ENCODE peak calls at places on chromosome 1, in five cellular contexts. N, Q, D, H and V are unnamed samples.

GRCh38 chr1:199931666-199932377 is 95.7 kb upstream of the NR5A2 start:
- DNase-seq in H (peak), Q (no peak), N (no peak), D (no peak), V (no peak)

GRCh38 chr1:56958526-56958925 is 7.3 kb downstream of the C8B start:
- DNase-seq in N (no peak), D (no peak), Q (peak), H (peak), V (no peak)

GRCh38 chr1:226708342-226708780 is 30.7 kb downstream of the ITPKB start:
- DNase-seq in Q (peak), N (no peak), D (no peak), H (peak), V (no peak)

GRCh38 chr1:6823822-6824221 is 38.6 kb downstream of the CAMTA1 start:
- DNase-seq in H (no peak), D (no peak), Q (no peak), N (no peak), V (no peak)

GRCh38 chr1:201850053-201850397 is 21.1 kb downstream of the IPO9 start:
- DNase-seq in H (peak), D (no peak), Q (peak), N (no peak), V (no peak)

GRCh38 chr1:241706967-241707366 is 54.9 kb downstream of the WDR64 start:
- DNase-seq in D (no peak), Q (no peak), H (peak), N (no peak), V (no peak)

GRCh38 chr1:20058531-20058930 is 11.5 kb upstream of the PLA2G5 start:
- DNase-seq in N (peak), H (peak), D (no peak), Q (peak), V (no peak)

GRCh38 chr1:71210746-71211145 is 129.9 kb upstream of the ZRANB2 start:
- DNase-seq in H (no peak), Q (no peak), D (no peak), N (no peak), V (no peak)

GRCh38 chr1:169108897-169109560 is 2.5 kb downstream of the ATP1B1 start:
- DNase-seq in D (no peak), N (no peak), Q (peak), H (peak), V (no peak)

GRCh38 chr1:218904401-218904800 is 269.3 kb upstream of the LYPLAL1 start:
- DNase-seq in N (no peak), D (no peak), H (no peak), Q (no peak), V (no peak)

GRCh38 chr1:192764675-192765074 is 44.2 kb upstream of the RGS2 start:
- DNase-seq in Q (no peak), N (no peak), D (no peak), H (no peak), V (no peak)

GRCh38 chr1:85582687-85583354 is 2.3 kb downstream of the CCN1 start:
- DNase-seq in Q (peak), N (peak), H (peak), D (no peak), V (no peak)

GRCh38 chr1:175984813-175985212 is 222.3 kb downstream of the COP1 start:
- DNase-seq in H (no peak), D (no peak), Q (no peak), N (no peak), V (no peak)

GRCh38 chr1:183346276-183346732 is 71.9 kb downstream of the NMNAT2 start:
- DNase-seq in H (no peak), Q (no peak), N (no peak), D (no peak), V (no peak)

GRCh38 chr1:119987689-119988088 is 81.8 kb downstream of the NOTCH2 start:
- DNase-seq in D (no peak), H (peak), N (no peak), Q (no peak), V (no peak)

GRCh38 chr1:204321665-204322064 is 38.1 kb downstream of the PLEKHA6 start:
- DNase-seq in N (no peak), D (no peak), Q (peak), H (peak), V (no peak)

GRCh38 chr1:2587071-2587859 is 688 bp downstream of the PRXL2B start:
- DNase-seq in Q (peak), N (peak), D (peak), H (no peak), V (no peak)

GRCh38 chr1:84353665-84354064 is 44.6 kb upstream of the DNASE2B start:
- DNase-seq in Q (peak), D (no peak), H (no peak), N (no peak), V (no peak)

GRCh38 chr1:113763651-113764050 is 4.4 kb upstream of the PHTF1 start:
- DNase-seq in Q (no peak), D (no peak), H (no peak), N (no peak), V (no peak)

GRCh38 chr1:1283821-1284220 is 3.6 kb downstream of the SCNN1D start:
- DNase-seq in N (peak), H (no peak), Q (no peak), D (no peak), V (peak)

GRCh38 chr1:31324992-31325391 is 28.2 kb downstream of the ZCCHC17 start:
- DNase-seq in N (no peak), D (no peak), H (no peak), Q (no peak), V (no peak)

GRCh38 chr1:18808561-18808960 is 50.9 kb downstream of the TAS1R2 start:
- DNase-seq in H (no peak), Q (no peak), N (no peak), D (no peak), V (no peak)

GRCh38 chr1:198880818-198881597 is 242.2 kb downstream of the PTPRC start:
- DNase-seq in Q (peak), H (peak), D (no peak), N (no peak), V (no peak)

GRCh38 chr1:162927421-162927820 is 66.4 kb upstream of the CCDC190 start:
- DNase-seq in N (no peak), Q (no peak), D (no peak), H (no peak), V (no peak)

GRCh38 chr1:17371896-17372295 is at the start of gene PADI6:
- DNase-seq in D (no peak), N (no peak), H (no peak), Q (no peak), V (no peak)
- H2AFZ ChIP-seq in D (no peak), N (no peak), H (peak), Q (no peak), V (no peak)

DNA sequence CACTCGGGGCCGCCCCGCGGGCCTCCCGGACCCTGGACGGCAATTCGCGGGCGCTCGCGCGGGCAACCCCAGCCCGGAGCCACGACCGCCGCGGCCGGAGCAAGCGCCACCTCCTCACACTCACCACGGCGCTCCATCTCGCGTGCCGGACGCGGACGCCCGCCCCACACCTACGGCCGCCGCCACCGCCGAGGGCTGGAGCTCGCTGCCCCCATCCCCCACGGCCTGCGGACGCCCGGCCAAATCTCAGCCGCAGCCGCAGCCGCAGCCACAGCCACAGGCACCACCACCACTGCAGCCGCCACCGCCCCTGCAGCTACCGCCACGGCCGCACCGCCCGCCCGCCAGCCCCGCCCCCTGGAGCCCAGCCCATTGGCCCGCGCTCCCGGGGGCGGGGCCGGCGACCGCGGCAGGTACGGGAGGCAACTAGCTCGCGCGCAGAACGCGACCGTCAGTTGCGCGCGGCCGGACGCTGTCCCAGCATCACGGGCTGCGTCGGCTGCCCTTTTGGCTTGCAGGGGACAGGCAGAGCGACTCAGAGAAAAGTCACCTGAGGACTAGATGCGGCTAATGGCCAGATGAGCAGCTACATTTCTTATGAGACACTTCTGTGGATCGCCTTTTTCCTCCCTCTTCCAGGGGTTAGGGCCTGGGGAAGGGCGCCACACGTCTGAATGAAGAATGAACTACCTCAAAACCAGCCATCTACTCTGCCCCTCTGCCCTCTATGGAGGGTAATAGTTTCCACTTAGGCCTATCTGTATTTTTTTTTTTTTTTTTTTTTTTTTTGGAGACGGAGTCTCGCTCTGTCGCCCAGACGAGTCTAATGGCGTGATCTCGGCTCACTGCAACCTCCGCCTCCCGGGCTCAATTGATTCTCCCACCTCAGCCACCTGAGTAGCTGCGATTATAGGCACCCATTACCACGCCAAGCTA is at the start of gene ARHGAP29:
- DNase-seq in H (peak), N (peak), Q (peak), D (peak), V (peak)
- H2AK5ac ChIP-seq in H (peak), N (no peak), Q (no peak), D (no peak), V (no peak)

DNA sequence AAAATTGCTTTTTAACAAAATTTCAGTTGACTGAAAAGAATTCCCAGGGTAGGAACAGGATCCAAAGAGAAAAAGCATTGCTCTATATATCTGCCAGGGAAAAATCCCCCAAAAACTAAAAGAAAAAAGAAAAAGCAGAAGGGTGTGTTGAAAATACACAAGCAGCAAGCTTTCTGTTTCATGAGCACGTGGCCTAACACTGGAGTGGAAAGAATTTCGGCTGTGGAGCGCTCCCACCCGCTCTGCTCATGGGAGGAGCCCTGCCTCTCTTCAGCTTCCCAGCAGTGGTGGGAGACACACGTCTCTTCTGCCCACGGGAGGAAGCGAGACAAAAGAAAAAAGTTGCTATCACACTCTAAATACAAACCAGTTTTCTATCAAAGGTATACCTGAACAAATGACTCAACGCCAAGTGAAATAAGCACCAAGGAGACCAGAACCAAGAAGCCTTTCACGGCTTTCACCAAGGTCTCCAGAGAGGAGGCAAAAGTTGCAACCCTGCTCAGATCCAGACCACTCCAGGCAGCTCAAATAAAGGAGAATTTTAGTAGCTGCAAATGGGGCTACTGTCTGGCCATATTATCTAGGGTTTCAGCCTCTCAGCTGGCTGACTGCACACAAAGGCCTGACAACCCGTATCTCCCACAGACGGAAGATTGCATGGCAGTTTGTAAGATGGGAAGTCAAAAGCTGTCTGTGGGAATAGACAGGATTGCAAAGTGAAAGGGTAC is 29.5 kb upstream of the ZNF496 start:
- DNase-seq in N (no peak), Q (peak), D (no peak), H (no peak), V (no peak)
- H2AFZ ChIP-seq in N (no peak), Q (no peak), D (peak), H (no peak), V (no peak)

GRCh38 chr1:234724517-234725176 is 114.7 kb upstream of the IRF2BP2 start:
- DNase-seq in N (no peak), D (no peak), H (no peak), Q (no peak), V (peak)
- H2AK5ac ChIP-seq in N (peak), D (peak), H (peak), Q (peak), V (no peak)

DNA sequence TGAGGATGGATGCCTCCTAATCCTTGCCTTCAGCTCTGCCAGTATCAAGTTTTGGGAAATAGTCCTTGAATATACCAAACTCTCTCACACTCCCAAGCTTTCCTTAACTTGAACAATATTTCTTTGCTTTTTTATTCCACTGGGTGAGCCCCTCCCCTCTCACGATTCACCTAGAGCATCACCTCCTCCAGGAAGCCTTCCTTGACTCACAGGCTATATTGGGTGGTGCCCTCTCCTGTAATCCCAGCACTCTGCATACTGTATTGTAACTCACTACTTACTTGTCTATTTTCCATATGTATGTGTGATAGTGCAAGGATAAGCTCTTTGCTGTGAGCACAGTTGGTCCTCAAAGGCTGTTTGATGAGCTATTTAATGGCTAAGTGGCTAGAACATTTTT is 114.7 kb downstream of the PLXNA2 start:
- DNase-seq in D (no peak), N (no peak), Q (no peak), H (no peak), V (no peak)
- H2AFZ ChIP-seq in D (no peak), N (no peak), Q (no peak), H (no peak), V (no peak)

DNA sequence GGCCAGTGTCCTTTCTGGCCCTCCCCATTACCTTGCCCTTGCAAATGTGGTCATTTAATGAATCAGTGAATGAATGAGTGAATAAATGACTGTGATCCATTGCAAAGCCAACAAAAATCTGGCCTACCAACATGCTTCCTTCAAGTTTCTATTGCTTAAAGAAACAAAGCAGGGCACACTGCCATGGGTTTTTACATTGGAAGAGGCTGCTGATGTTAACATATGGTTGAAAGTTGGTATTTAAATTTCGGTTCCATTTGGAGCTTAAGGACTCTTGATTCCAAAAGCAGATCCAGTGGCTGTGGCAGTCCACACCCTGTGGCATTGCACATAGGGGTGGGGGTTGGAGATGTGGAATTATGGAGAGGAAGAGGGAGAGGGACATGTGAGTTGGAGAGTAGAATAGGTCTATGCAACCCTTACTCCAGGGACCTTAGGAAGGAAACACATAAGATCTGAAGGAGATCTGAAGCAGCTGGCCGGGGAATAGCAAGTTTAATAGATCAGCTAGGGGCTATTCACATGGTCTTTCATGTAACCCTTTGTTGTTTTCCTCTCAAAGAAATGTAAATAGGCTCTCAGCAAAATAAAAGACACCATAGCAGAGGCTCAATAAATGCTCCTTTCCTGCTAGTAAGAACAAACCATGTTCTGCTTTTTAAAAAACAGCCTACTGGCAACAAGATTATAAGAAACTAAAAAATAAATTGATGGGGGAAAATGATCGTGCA is 7.2 kb downstream of the ABCA4 start:
- DNase-seq in Q (no peak), H (no peak), N (peak), D (no peak), V (no peak)
- H2AK5ac ChIP-seq in Q (no peak), H (no peak), N (no peak), D (no peak), V (no peak)

GRCh38 chr1:188017921-188018320 is 1189.2 kb downstream of the PLA2G4A start:
- DNase-seq in H (no peak), Q (no peak), N (no peak), D (no peak), V (no peak)
- H2AFZ ChIP-seq in H (no peak), Q (no peak), N (no peak), D (no peak), V (no peak)